ENCODE peak calls at places on chromosomes 4 and X, in five cellular contexts. B is mucosa of descending colon, T is left lung, S is fibroblast of lung, G is cardiac muscle cell. X is an unnamed sample.
A peak's percentile ranks its signal among the peaks of the same experiment; 100 is the strongest.

GRCh38 chr4:143046454-143046853 is 138.3 kb upstream of the USP38 start:
- DNase-seq in B (no peak), G (no peak), T (no peak), S (no peak), X (no peak)

GRCh38 chrX:129791336-129791735 is 11.6 kb downstream of the SASH3 start:
- DNase-seq in G (no peak), B (no peak), T (no peak), S (no peak), X (no peak)

GRCh38 chr4:141541851-141542250 is 94.5 kb upstream of the IL15 start:
- DNase-seq in T (no peak), S (peak; percentile 33), G (peak; percentile 48), B (no peak), X (no peak)

GRCh38 chrX:96655947-96656623 is 28.6 kb upstream of the DIAPH2 start:
- DNase-seq in B (peak; percentile 51), S (no peak), T (no peak), G (no peak), X (no peak)

GRCh38 chr4:2364654-2365053 is 53.8 kb downstream of the ZFYVE28 start:
- DNase-seq in S (peak; percentile 51), B (peak; percentile 55), G (peak; percentile 69), T (peak; percentile 80), X (no peak)

GRCh38 chrX:1496076-1496475 is 40.9 kb downstream of the P2RY8 start:
- DNase-seq in G (no peak), T (no peak), B (no peak), S (no peak), X (no peak)

GRCh38 chrX:110338850-110339373 is 19.7 kb upstream of the RTL9 start:
- DNase-seq in G (no peak), S (no peak), B (no peak), T (no peak), X (no peak)

GRCh38 chrX:97397371-97397770 is 513.7 kb downstream of the RPA4 start:
- DNase-seq in G (peak; percentile 79), B (no peak), S (peak; percentile 47), T (no peak), X (no peak)

GRCh38 chr4:18464160-18464559 is 442.6 kb upstream of the LCORL start:
- DNase-seq in S (no peak), B (no peak), G (no peak), T (no peak), X (no peak)

GRCh38 chr4:123995939-123996338 is 599.3 kb downstream of the SPRY1 start:
- DNase-seq in G (peak; percentile 49), T (no peak), S (peak; percentile 56), B (no peak), X (no peak)

GRCh38 chr4:15725608-15726007 is 22.7 kb downstream of the BST1 start:
- DNase-seq in S (no peak), G (peak; percentile 25), B (no peak), T (no peak), X (no peak)

DNA sequence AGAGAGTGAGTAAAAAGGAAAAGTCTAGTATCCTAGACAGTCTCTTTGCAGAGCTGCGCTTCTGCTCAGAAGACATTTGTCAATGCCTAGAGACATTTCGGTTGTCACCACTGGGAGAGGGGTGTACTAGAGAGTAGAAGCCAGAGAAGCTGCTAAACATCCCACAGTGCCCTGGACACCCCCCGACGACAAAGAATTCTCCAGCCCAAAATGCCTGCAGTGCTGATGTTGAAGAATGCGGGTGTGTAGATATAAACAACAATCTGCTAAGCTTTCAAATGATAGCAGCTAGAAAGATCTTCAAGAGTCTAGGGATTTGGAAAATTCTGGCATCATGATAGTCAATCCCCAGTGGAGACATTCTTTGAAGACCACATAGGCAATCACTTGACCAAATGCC is 90.1 kb downstream of the PALLD start:
- DNase-seq in T (no peak), S (no peak), B (no peak), G (no peak), X (no peak)
- H3K4me3 ChIP-seq in T (no peak overlapping the region), S (no peak overlapping the region), B (no peak overlapping the region), G (no peak overlapping the region), X (no peak overlapping the region)

DNA sequence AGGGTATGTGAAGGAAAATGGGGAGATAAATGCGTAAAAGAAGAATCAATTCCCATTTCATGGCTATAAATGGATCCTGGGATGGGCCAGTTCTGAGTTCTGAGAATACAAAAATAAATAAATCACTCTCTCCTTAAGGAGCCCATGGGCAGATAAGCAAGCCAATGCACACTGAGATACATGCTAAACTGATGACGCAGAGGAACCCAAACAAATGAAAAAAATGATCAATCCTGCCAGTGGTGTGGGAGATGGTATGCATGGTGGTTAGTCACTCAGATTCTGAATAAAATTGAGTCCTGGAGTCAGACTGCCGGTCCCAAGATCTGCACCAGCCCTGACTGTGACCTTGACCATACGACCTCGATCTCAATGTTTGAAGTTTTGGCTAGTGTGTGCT is 59.7 kb downstream of the NEIL3 start:
- DNase-seq in G (peak; percentile 44), B (no peak), T (no peak), S (peak; percentile 46), X (no peak)
- H3K4me3 ChIP-seq in G (no peak overlapping the region), B (no peak overlapping the region), T (no peak overlapping the region), S (no peak overlapping the region), X (no peak overlapping the region)

GRCh38 chrX:18871970-18872369 is 111.9 kb downstream of the PHKA2 start:
- DNase-seq in S (no peak), T (no peak), G (no peak), B (no peak), X (no peak)

GRCh38 chrX:18872621-18873020 is 111.3 kb downstream of the PHKA2 start:
- DNase-seq in B (no peak), S (no peak), G (no peak), T (no peak), X (no peak)

GRCh38 chrX:18874560-18875255 is 109.2 kb downstream of the PHKA2 start:
- DNase-seq in G (no peak), B (no peak), T (no peak), S (no peak), X (no peak)

GRCh38 chrX:18873836-18874235 is 110.1 kb downstream of the PHKA2 start:
- DNase-seq in T (no peak), G (no peak), S (no peak), B (no peak), X (no peak)

DNA sequence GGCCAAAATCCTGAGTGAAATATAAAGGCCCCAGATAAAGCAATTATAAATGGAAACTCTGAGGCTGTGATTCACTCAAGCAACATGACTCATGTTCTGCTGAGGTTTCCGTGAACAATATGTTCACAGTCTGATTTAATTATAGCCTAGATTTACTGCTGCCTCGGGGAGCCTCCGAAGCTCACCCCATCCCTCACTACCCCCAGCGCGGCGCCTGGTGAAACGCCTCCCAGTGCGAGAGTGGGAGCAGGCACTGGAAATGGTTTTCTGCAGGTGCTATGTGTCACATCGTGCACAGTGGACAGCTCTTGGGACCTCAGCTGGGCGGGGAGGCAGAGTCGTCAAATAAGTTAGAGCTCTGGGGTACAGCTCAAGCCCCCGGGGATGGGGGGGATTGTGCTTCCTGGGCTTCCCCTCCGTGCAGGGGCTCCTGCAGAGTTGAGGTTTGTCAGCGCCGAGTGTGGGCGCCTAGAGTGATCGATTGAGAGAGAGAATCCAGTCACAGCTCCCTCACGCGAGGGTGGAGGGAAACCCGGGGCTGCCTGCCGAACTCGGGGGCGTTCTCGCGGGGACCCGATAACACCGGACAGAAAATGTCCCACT is 110.6 kb downstream of the PHKA2 start:
- DNase-seq in T (no peak), G (peak; percentile 72), S (peak; percentile 65), B (no peak), X (no peak)
- H3K4me3 ChIP-seq in T (no peak overlapping the region), G (no peak overlapping the region), S (no peak overlapping the region), B (no peak overlapping the region), X (no peak overlapping the region)

DNA sequence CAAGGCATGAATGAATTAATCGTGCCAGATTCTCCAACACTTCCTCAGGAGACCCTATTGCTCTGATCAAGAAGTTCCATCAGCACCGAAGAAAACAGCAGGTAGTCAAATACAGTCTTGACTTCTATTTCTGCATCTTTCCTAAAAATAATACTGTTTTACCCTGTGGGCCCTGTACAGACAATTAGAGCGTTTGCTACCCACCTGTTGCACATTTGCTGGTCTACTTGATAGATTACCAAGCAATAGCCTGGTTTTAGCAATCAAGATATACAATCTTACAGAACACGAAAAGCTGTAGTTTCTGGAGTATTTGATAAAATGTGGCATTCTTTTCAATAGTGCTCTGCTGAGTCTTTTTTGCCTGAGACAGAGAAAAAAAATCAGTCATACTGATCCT is 12.3 kb downstream of the GPR174 start:
- DNase-seq in G (no peak), B (no peak), S (no peak), T (no peak), X (no peak)
- H3K4me3 ChIP-seq in G (no peak overlapping the region), B (no peak overlapping the region), S (no peak overlapping the region), T (no peak overlapping the region), X (no peak overlapping the region)

GRCh38 chr4:84730375-84730774 is 147.4 kb downstream of the CDS1 start:
- DNase-seq in S (no peak), G (no peak), B (no peak), T (no peak), X (no peak)
- H3K4me3 ChIP-seq in S (no peak overlapping the region), G (no peak overlapping the region), B (no peak overlapping the region), T (no peak overlapping the region), X (no peak overlapping the region)

GRCh38 chr4:147288512-147288911 is 192.4 kb upstream of the EDNRA start:
- DNase-seq in B (no peak), G (peak; percentile 52), T (no peak), S (no peak), X (no peak)
- H3K4me3 ChIP-seq in B (no peak overlapping the region), G (no peak overlapping the region), T (no peak overlapping the region), S (no peak overlapping the region), X (no peak overlapping the region)

DNA sequence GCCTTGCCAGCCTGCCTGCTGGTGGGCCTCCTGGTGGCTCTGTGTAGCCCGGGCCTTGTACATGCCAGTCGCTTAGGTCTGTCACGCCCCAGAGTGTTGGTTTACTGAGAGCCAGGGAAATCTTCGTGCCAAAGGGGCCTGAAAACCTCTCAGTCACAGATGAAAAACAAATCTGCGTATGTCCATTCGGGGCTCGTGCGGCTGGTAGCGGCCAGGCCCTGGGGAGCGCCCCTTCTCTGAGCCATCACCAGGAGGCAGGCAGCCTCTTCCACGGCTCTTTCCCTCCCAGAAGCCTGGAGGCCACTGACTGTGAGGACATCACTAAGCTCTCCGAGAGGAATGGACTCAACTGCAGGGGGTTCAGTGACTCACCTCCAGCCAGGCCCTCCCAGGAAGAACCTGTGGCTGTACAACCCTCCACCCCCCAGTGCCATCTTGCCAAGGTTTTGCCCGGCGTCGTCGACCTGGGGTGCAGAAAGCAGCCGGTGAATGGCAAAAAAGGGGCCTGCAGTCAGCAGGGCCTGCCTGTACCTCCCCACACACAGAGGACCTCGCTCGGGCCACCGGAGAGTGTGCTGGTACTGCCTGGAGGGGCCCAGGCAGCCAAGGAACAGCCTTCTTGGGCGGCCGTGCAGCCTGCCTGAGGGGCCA is 162.2 kb downstream of the BCOR start:
- DNase-seq in S (no peak), B (no peak), G (no peak), T (no peak), X (no peak)
- H3K4me3 ChIP-seq in S (no peak overlapping the region), B (no peak overlapping the region), G (no peak overlapping the region), T (no peak overlapping the region), X (no peak overlapping the region)

GRCh38 chr4:112861378-112862317 is 187.8 kb upstream of the ANK2 start:
- DNase-seq in T (no peak), G (no peak), B (no peak), S (no peak), X (no peak)

GRCh38 chr4:112859456-112860184 is 189.8 kb upstream of the ANK2 start:
- DNase-seq in S (no peak), T (no peak), G (no peak), B (no peak), X (no peak)

GRCh38 chr4:112860731-112861377 is 188.6 kb upstream of the ANK2 start:
- DNase-seq in T (no peak), B (no peak), G (no peak), S (no peak), X (no peak)

GRCh38 chr4:112862318-112862674 is 187.2 kb upstream of the ANK2 start:
- DNase-seq in T (no peak), G (no peak), S (no peak), B (no peak), X (no peak)

GRCh38 chr4:112865443-112865842 is 184.0 kb upstream of the ANK2 start:
- DNase-seq in G (no peak), T (no peak), S (no peak), B (no peak), X (no peak)
- H3K4me3 ChIP-seq in G (no peak overlapping the region), T (no peak overlapping the region), S (no peak overlapping the region), B (no peak overlapping the region), X (no peak overlapping the region)